ENCODE peak calls at places on chromosomes 2 and 18, in six cellular contexts. One of them, this sample, is unnamed.

GRCh38 chr2:9565436-9566153 is 10.0 kb upstream of the ADAM17 start:
- DNase-seq in fibroblast of lung: peak; percentile 96
- DNase-seq in psoas muscle: peak; percentile 84
- DNase-seq in AG04450: peak; percentile 79
- DNase-seq in AG09309: peak; percentile 86
- DNase-seq in mucosa of descending colon: peak; percentile 70
- DNase-seq in this sample: peak; percentile 98

GRCh38 chr2:59776726-59777008 is 776.8 kb downstream of the BCL11A start:
- DNase-seq in mucosa of descending colon: no peak
- DNase-seq in psoas muscle: no peak
- DNase-seq in AG04450: no peak
- DNase-seq in fibroblast of lung: no peak
- DNase-seq in AG09309: no peak
- DNase-seq in this sample: no peak

GRCh38 chr2:231929961-231930600 is 3.9 kb upstream of the NPPC start:
- DNase-seq in mucosa of descending colon: no peak
- DNase-seq in fibroblast of lung: peak; percentile 13
- DNase-seq in AG09309: no peak
- DNase-seq in psoas muscle: peak; percentile 71
- DNase-seq in AG04450: no peak
- DNase-seq in this sample: no peak

GRCh38 chr2:195677884-195678283 is 20.9 kb downstream of the SLC39A10 start:
- DNase-seq in AG04450: no peak
- DNase-seq in psoas muscle: no peak
- DNase-seq in AG09309: no peak
- DNase-seq in fibroblast of lung: no peak
- DNase-seq in mucosa of descending colon: no peak
- DNase-seq in this sample: no peak

GRCh38 chr2:7071916-7072556 is 154.8 kb downstream of the RNF144A start:
- DNase-seq in AG04450: no peak
- DNase-seq in mucosa of descending colon: no peak
- DNase-seq in AG09309: no peak
- DNase-seq in psoas muscle: no peak
- DNase-seq in fibroblast of lung: no peak
- DNase-seq in this sample: no peak

GRCh38 chr2:44668336-44668735 is 273.2 kb upstream of the SIX3 start:
- DNase-seq in mucosa of descending colon: no peak
- DNase-seq in AG04450: no peak
- DNase-seq in fibroblast of lung: no peak
- DNase-seq in psoas muscle: no peak
- DNase-seq in AG09309: no peak
- DNase-seq in this sample: no peak

GRCh38 chr2:9205481-9205880 is 1.1 kb upstream of the ASAP2 start:
- DNase-seq in AG04450: no peak
- DNase-seq in AG09309: no peak
- DNase-seq in mucosa of descending colon: no peak
- DNase-seq in psoas muscle: no peak
- DNase-seq in fibroblast of lung: no peak
- DNase-seq in this sample: no peak

GRCh38 chr2:220144411-220144810 is 517.0 kb downstream of the SLC4A3 start:
- DNase-seq in psoas muscle: no peak
- DNase-seq in AG04450: peak; percentile 39
- DNase-seq in mucosa of descending colon: no peak
- DNase-seq in fibroblast of lung: peak; percentile 64
- DNase-seq in AG09309: no peak
- DNase-seq in this sample: no peak

GRCh38 chr2:30886101-30886500 is 78.9 kb upstream of the CAPN13 start:
- DNase-seq in AG04450: no peak
- DNase-seq in AG09309: no peak
- DNase-seq in fibroblast of lung: no peak
- DNase-seq in mucosa of descending colon: no peak
- DNase-seq in psoas muscle: no peak
- DNase-seq in this sample: no peak

GRCh38 chr2:88307817-88308216 is 137.7 kb downstream of the THNSL2 start:
- DNase-seq in fibroblast of lung: no peak
- DNase-seq in mucosa of descending colon: peak; percentile 15
- DNase-seq in AG04450: no peak
- DNase-seq in psoas muscle: no peak
- DNase-seq in AG09309: no peak
- DNase-seq in this sample: peak; percentile 2

GRCh38 chr2:241855245-241855887 is 3.3 kb downstream of the PDCD1 start:
- DNase-seq in AG04450: no peak
- DNase-seq in fibroblast of lung: no peak
- DNase-seq in psoas muscle: no peak
- DNase-seq in mucosa of descending colon: no peak
- DNase-seq in AG09309: no peak
- DNase-seq in this sample: no peak

DNA sequence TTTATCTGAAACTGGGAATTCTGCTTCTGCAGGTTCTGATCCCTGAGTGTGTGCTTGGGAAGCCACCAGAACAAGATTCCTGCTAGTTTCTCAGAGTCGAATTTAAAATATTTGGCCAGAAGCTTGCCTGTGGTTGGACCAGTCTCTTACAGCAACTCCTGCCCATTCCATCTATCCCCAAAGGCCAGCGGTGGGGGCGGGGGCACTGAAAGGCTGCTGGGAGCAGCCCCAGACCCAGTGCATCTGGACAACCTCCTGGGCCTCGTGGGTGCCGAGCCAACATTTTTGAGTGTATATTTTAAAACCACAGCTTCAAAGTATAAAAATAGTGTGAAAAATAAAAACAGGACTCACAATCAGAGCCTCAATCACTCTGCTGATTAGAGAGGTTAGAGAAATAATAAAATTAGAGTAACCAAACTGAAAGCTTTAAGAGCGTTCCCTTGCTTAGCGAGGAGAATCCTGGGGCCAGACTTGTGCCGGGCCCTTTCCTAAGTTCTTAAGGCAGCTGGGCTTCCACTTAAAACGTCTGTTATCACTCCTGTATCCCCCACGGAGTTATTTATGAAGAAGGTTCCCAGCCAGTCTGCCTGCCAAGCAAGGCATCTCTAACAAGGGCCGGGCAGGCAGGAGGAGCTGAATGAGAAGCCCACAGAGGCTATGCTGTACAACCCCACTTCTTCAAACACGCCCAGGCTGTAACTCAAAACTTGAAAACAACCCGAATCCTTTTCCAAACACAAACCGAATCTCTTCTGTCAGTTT is 38.8 kb upstream of the ZFP36L2 start:
- DNase-seq in AG04450: no peak
- DNase-seq in mucosa of descending colon: no peak
- DNase-seq in psoas muscle: peak; percentile 79
- DNase-seq in fibroblast of lung: peak; percentile 64
- DNase-seq in AG09309: no peak
- DNase-seq in this sample: no peak
- H3K4me3 ChIP-seq in AG04450: no peak overlapping the region
- H3K4me3 ChIP-seq in mucosa of descending colon: no peak overlapping the region
- H3K4me3 ChIP-seq in psoas muscle: no peak overlapping the region
- H3K4me3 ChIP-seq in fibroblast of lung: no peak overlapping the region
- H3K4me3 ChIP-seq in AG09309: no peak overlapping the region
- H3K4me3 ChIP-seq in this sample: no peak overlapping the region

DNA sequence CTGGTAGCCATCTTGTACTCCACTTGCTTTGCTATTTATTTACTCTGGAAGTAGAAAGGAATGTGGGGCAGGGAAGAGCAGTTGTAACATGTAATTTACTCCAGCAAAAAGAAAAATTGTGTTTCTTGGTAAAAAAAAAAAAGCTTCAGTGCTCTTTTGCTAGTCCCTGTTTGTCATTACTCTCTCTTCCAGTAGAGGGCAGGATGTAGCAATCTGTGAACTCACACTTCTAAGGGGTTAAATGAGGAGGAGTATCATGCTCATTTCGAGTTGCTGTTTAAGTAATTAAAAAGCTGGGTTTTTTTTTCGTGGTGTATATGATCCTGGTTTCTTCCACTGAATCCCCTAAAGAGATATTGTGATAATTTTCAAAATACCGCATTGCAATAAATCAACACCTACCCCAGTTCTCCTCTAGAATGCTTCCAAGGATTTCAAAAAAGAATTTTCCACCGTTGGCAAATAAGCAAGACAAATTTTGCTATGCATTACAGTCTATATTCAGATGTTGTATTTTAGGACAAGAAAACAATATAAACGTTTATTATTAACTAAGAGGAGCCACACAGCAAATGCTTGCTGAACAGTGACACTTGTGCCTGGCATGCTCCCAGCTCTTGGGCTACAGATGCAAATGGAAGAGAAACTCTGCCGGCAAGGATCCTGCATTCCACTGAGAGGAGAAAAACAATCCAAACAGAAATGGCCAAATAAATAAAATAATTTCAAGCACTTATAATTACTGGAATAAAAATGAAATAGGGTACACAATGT is 261.6 kb downstream of the ASXL3 start:
- DNase-seq in mucosa of descending colon: peak; percentile 68
- DNase-seq in psoas muscle: no peak
- DNase-seq in fibroblast of lung: peak; percentile 79
- DNase-seq in AG09309: no peak
- DNase-seq in AG04450: no peak
- DNase-seq in this sample: peak; percentile 23
- TF ChIP-seq CTCF in mucosa of descending colon: peak; percentile 65
- TF ChIP-seq CTCF in psoas muscle: peak; percentile 33
- TF ChIP-seq CTCF in fibroblast of lung: peak; percentile 91
- TF ChIP-seq CTCF in AG09309: peak; percentile 25
- TF ChIP-seq CTCF in AG04450: peak; percentile 75
- TF ChIP-seq CTCF in this sample: peak; percentile 90

GRCh38 chr2:68218343-68218901 is 33.9 kb downstream of the PPP3R1 start:
- DNase-seq in AG09309: no peak
- DNase-seq in fibroblast of lung: no peak
- DNase-seq in mucosa of descending colon: no peak
- DNase-seq in psoas muscle: no peak
- DNase-seq in AG04450: no peak
- DNase-seq in this sample: no peak
- H3K4me3 ChIP-seq in AG09309: no peak overlapping the region
- H3K4me3 ChIP-seq in fibroblast of lung: no peak overlapping the region
- H3K4me3 ChIP-seq in mucosa of descending colon: no peak overlapping the region
- H3K4me3 ChIP-seq in psoas muscle: peak overlapping the region; percentile 17
- H3K4me3 ChIP-seq in AG04450: no peak overlapping the region
- H3K4me3 ChIP-seq in this sample: no peak overlapping the region

GRCh38 chr2:84078466-84078865 is 380.6 kb downstream of the SUCLG1 start:
- DNase-seq in fibroblast of lung: no peak
- DNase-seq in AG09309: no peak
- DNase-seq in AG04450: no peak
- DNase-seq in mucosa of descending colon: no peak
- DNase-seq in psoas muscle: no peak
- DNase-seq in this sample: no peak

DNA sequence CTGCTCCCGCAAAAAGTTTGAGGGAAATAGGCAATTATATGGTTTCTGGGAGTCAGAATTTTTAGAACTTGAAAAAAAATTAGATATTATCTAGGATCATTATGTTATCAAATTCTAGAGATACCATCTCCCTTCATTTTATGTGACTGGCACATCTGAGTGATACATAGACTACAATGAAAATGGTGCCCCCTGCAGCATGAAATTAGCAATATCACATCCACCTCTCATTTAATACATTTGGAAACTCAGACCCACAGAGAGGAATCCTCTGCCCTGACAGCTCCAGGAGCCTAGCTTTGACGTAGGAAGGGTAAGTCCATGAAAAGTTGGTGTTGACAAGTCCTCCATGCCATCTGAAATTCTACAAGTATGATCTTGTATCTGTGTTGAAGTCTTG is 381.6 kb downstream of the SUCLG1 start:
- DNase-seq in AG09309: no peak
- DNase-seq in AG04450: no peak
- DNase-seq in psoas muscle: no peak
- DNase-seq in fibroblast of lung: peak; percentile 0
- DNase-seq in mucosa of descending colon: peak; percentile 75
- DNase-seq in this sample: no peak
- TF ChIP-seq CTCF in AG09309: peak; percentile 9
- TF ChIP-seq CTCF in AG04450: peak; percentile 46
- TF ChIP-seq CTCF in psoas muscle: no peak
- TF ChIP-seq CTCF in fibroblast of lung: peak; percentile 35
- TF ChIP-seq CTCF in mucosa of descending colon: no peak
- TF ChIP-seq CTCF in this sample: peak; percentile 59

GRCh38 chr2:97745474-97746172 is 32.2 kb downstream of the ZAP70 start:
- DNase-seq in psoas muscle: no peak
- DNase-seq in AG04450: peak; percentile 46
- DNase-seq in mucosa of descending colon: peak; percentile 29
- DNase-seq in AG09309: no peak
- DNase-seq in fibroblast of lung: no peak
- DNase-seq in this sample: no peak
- H3K4me3 ChIP-seq in psoas muscle: no peak overlapping the region
- H3K4me3 ChIP-seq in AG04450: no peak overlapping the region
- H3K4me3 ChIP-seq in mucosa of descending colon: no peak overlapping the region
- H3K4me3 ChIP-seq in AG09309: no peak overlapping the region
- H3K4me3 ChIP-seq in fibroblast of lung: no peak overlapping the region
- H3K4me3 ChIP-seq in this sample: no peak overlapping the region

DNA sequence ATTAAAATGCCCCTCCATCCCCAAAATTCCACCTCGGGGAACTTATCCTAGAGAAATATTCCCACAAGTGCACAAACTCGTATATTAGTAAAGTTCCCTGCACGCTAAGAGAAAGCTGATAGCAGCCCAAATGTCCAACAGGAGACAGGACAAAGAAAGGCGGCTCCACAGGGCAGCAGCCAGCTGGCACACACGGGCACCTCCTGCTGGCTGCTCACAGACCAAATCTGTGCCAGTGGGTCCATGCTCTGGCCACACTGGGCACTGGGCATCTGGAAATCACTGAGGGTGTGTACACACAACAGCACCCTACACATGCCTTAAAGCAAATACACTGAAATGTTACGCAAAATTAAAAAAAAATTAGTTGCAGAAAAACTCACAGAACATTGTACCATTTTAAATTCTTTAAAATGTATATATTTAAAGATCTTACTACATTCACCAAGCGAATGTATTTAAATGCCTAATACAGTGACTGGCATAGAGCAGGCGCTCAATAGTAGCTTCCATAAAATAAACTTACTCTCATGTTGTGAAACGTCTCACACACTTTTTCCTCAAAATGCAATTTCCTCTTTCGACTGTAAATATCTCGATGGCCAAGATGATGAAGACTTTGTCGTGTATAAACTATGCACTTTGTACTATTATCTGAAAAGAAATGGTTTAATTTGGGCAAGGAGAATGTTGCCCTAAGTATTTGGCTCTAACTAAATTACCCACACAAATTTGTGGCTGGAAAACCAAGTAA is 19.4 kb downstream of the ZNF516 start:
- DNase-seq in AG09309: no peak
- DNase-seq in psoas muscle: peak; percentile 75
- DNase-seq in fibroblast of lung: no peak
- DNase-seq in mucosa of descending colon: no peak
- DNase-seq in AG04450: no peak
- DNase-seq in this sample: no peak
- TF ChIP-seq CTCF in AG09309: no peak
- TF ChIP-seq CTCF in psoas muscle: peak; percentile 60
- TF ChIP-seq CTCF in fibroblast of lung: no peak
- TF ChIP-seq CTCF in mucosa of descending colon: no peak
- TF ChIP-seq CTCF in AG04450: no peak
- TF ChIP-seq CTCF in this sample: peak; percentile 26

This sample was measured in retinal pigment epithelial cell.